ENCODE peak calls at places on chromosomes 2 and 18, in seven cellular contexts. H is fibroblast of pulmonary artery, V is ELR, P is DMS153, T is tibial artery, W is fibroblast of mammary gland, F is HTR-8/SVneo. N is an unnamed sample.

GRCh38 chr18:58054041-58054733 is 10.2 kb downstream of the NEDD4L start:
- DNase-seq in F (no peak), P (no peak), H (peak), T (no peak), W (peak), V (peak), N (no peak)

GRCh38 chr2:25347205-25347815 is 5.6 kb upstream of the DNMT3A start:
- DNase-seq in W (peak), H (no peak), T (no peak), V (peak), P (no peak), F (peak), N (no peak)

GRCh38 chr18:9615973-9616559 is 1.7 kb upstream of the PPP4R1 start:
- DNase-seq in T (no peak), F (no peak), W (peak), P (no peak), V (peak), H (no peak), N (no peak)

GRCh38 chr2:204023088-204023487 is 86.5 kb downstream of the ICOS start:
- DNase-seq in V (no peak), H (no peak), P (no peak), F (no peak), W (no peak), T (no peak), N (no peak)

GRCh38 chr18:45874501-45875184 is 49.2 kb downstream of the SIGLEC15 start:
- DNase-seq in P (no peak), F (no peak), V (peak), W (peak), T (no peak), H (no peak), N (no peak)

GRCh38 chr18:42893991-42894390 is 221.5 kb downstream of the RIT2 start:
- DNase-seq in W (no peak), T (no peak), H (no peak), V (no peak), F (no peak), P (peak), N (no peak)

GRCh38 chr2:199456383-199457146 is 1.2 kb downstream of the SATB2 start:
- DNase-seq in T (no peak), W (no peak), H (no peak), V (peak), P (no peak), F (no peak), N (no peak)

GRCh38 chr2:43539991-43540860 is 55.6 kb downstream of the THADA start:
- DNase-seq in W (peak), P (no peak), T (peak), V (peak), F (no peak), H (peak), N (no peak)

GRCh38 chr2:9057939-9058761 is 54.7 kb upstream of the MBOAT2 start:
- DNase-seq in P (no peak), H (peak), F (no peak), V (peak), W (peak), T (no peak), N (no peak)

N was measured in iPS-NIHi11.